ENCODE peak calls at places on chromosomes 7 and 10, in five cellular contexts. H is endothelial cell; A is nucleus accumbens; D is stimulated activated CD8-positive, alpha-beta memory T cell treated with anti-CD3 and anti-CD28 coated beads, Interleukin-15, amount 100 ng/mL, for 24 hours; W is left ventricle myocardium inferior. T is an unnamed sample.

GRCh38 chr10:44010873-44011602 is 362.4 kb upstream of the ZNF32 start:
- DNase-seq in H (no peak), A (no peak), D (no peak), W (peak), T (peak)

GRCh38 chr10:102133373-102134195 is 744 bp downstream of the PPRC1 start:
- DNase-seq in H (peak), A (peak), D (peak), W (peak), T (peak)

GRCh38 chr10:96840841-96841518 is 8.9 kb downstream of the LCOR start:
- DNase-seq in H (no peak), A (no peak), D (no peak), W (no peak), T (no peak)

GRCh38 chr10:99530108-99531025 is 2.4 kb upstream of the NKX2-3 start:
- DNase-seq in H (peak), A (no peak), D (no peak), W (no peak), T (no peak)

GRCh38 chr7:76282344-76283253 is 19.9 kb upstream of the HSPB1 start:
- DNase-seq in H (peak), A (no peak), D (no peak), W (no peak), T (no peak)

GRCh38 chr7:151503902-151504714 is 15.6 kb downstream of the RHEB start:
- DNase-seq in H (no peak), A (no peak), D (no peak), W (no peak), T (no peak)

GRCh38 chr10:103659674-103660363 is 166.3 kb downstream of the NEURL1 start:
- DNase-seq in H (no peak), A (no peak), D (no peak), W (peak), T (peak)

GRCh38 chr7:27576360-27576944 is 86.2 kb downstream of the HIBADH start:
- DNase-seq in H (peak), A (no peak), D (no peak), W (no peak), T (peak)

GRCh38 chr10:88095291-88095721 is 231.9 kb downstream of the PTEN start:
- DNase-seq in H (no peak), A (no peak), D (no peak), W (no peak), T (peak)

GRCh38 chr7:116790025-116790424 is 72.4 kb upstream of the CAPZA2 start:
- DNase-seq in H (no peak), A (no peak), D (no peak), W (no peak), T (no peak)

GRCh38 chr10:21526952-21527633 is 1.6 kb upstream of the SKIDA1 start:
- DNase-seq in H (peak), A (no peak), D (peak), W (peak), T (no peak)

GRCh38 chr7:104111294-104111693 is 96.5 kb downstream of the ORC5 start:
- DNase-seq in H (no peak), A (no peak), D (no peak), W (no peak), T (no peak)